ENCODE peak calls at places on chromosomes 3 and 15, in nine cellular contexts. One of them, this sample, is unnamed.

GRCh38 chr15:41827290-41827879 is 507 bp upstream of the JMJD7 start:
- DNase-seq in kidney: no peak
- DNase-seq in adrenal gland: peak; percentile 23
- DNase-seq in left lung: no peak
- DNase-seq in HCT116: no peak
- DNase-seq in astrocyte: no peak
- DNase-seq in iPS DF 6.9: no peak
- DNase-seq in naive thymus-derived CD4-positive, alpha-beta T cell: no peak
- DNase-seq in esophagus squamous epithelium: no peak
- DNase-seq in this sample: no peak

GRCh38 chr3:135239485-135239884 is 444.4 kb downstream of the EPHB1 start:
- DNase-seq in kidney: no peak
- DNase-seq in adrenal gland: no peak
- DNase-seq in left lung: no peak
- DNase-seq in HCT116: no peak
- DNase-seq in astrocyte: no peak
- DNase-seq in iPS DF 6.9: no peak
- DNase-seq in naive thymus-derived CD4-positive, alpha-beta T cell: no peak
- DNase-seq in esophagus squamous epithelium: no peak
- DNase-seq in this sample: no peak

GRCh38 chr3:115800489-115801080 is 177.3 kb downstream of the GAP43 start:
- DNase-seq in kidney: no peak
- DNase-seq in adrenal gland: peak; percentile 20
- DNase-seq in left lung: no peak
- DNase-seq in HCT116: no peak
- DNase-seq in astrocyte: peak; percentile 82
- DNase-seq in iPS DF 6.9: no peak
- DNase-seq in naive thymus-derived CD4-positive, alpha-beta T cell: no peak
- DNase-seq in esophagus squamous epithelium: no peak
- DNase-seq in this sample: no peak

GRCh38 chr15:32747886-32748285 is 30.1 kb downstream of the GREM1 start:
- DNase-seq in kidney: no peak
- DNase-seq in adrenal gland: no peak
- DNase-seq in left lung: no peak
- DNase-seq in HCT116: no peak
- DNase-seq in astrocyte: peak; percentile 44
- DNase-seq in iPS DF 6.9: no peak
- DNase-seq in naive thymus-derived CD4-positive, alpha-beta T cell: no peak
- DNase-seq in esophagus squamous epithelium: no peak
- DNase-seq in this sample: no peak

GRCh38 chr3:159817136-159817535 is 171.5 kb upstream of the IL12A start:
- DNase-seq in kidney: no peak
- DNase-seq in adrenal gland: no peak
- DNase-seq in left lung: no peak
- DNase-seq in HCT116: no peak
- DNase-seq in astrocyte: no peak
- DNase-seq in iPS DF 6.9: no peak
- DNase-seq in naive thymus-derived CD4-positive, alpha-beta T cell: no peak
- DNase-seq in esophagus squamous epithelium: no peak
- DNase-seq in this sample: no peak

GRCh38 chr3:130925628-130926027 is 31.7 kb downstream of the ATP2C1 start:
- DNase-seq in kidney: no peak
- DNase-seq in adrenal gland: no peak
- DNase-seq in left lung: no peak
- DNase-seq in HCT116: no peak
- DNase-seq in astrocyte: no peak
- DNase-seq in iPS DF 6.9: no peak
- DNase-seq in naive thymus-derived CD4-positive, alpha-beta T cell: no peak
- DNase-seq in esophagus squamous epithelium: no peak
- DNase-seq in this sample: no peak

GRCh38 chr3:50603261-50604109 is 8.1 kb downstream of the CISH start:
- DNase-seq in kidney: no peak
- DNase-seq in adrenal gland: no peak
- DNase-seq in left lung: no peak
- DNase-seq in HCT116: no peak
- DNase-seq in astrocyte: no peak
- DNase-seq in iPS DF 6.9: no peak
- DNase-seq in naive thymus-derived CD4-positive, alpha-beta T cell: no peak
- DNase-seq in esophagus squamous epithelium: no peak
- DNase-seq in this sample: peak; percentile 18

GRCh38 chr3:124700880-124701684 is 29.2 kb upstream of the UMPS start:
- DNase-seq in kidney: no peak
- DNase-seq in adrenal gland: peak; percentile 26
- DNase-seq in left lung: no peak
- DNase-seq in HCT116: no peak
- DNase-seq in astrocyte: peak; percentile 47
- DNase-seq in iPS DF 6.9: no peak
- DNase-seq in naive thymus-derived CD4-positive, alpha-beta T cell: no peak
- DNase-seq in esophagus squamous epithelium: no peak
- DNase-seq in this sample: no peak

GRCh38 chr3:71119171-71119570 is 464.4 kb downstream of the FOXP1 start:
- DNase-seq in kidney: no peak
- DNase-seq in adrenal gland: no peak
- DNase-seq in left lung: no peak
- DNase-seq in HCT116: no peak
- DNase-seq in astrocyte: peak; percentile 38
- DNase-seq in iPS DF 6.9: no peak
- DNase-seq in naive thymus-derived CD4-positive, alpha-beta T cell: no peak
- DNase-seq in esophagus squamous epithelium: no peak
- DNase-seq in this sample: no peak

GRCh38 chr15:82679626-82680199 is 30.0 kb downstream of the AP3B2 start:
- DNase-seq in kidney: no peak
- DNase-seq in adrenal gland: no peak
- DNase-seq in left lung: no peak
- DNase-seq in HCT116: no peak
- DNase-seq in astrocyte: no peak
- DNase-seq in iPS DF 6.9: no peak
- DNase-seq in naive thymus-derived CD4-positive, alpha-beta T cell: no peak
- DNase-seq in esophagus squamous epithelium: no peak
- DNase-seq in this sample: no peak

GRCh38 chr3:177196473-177197040 is 725 bp downstream of the TBL1XR1 start:
- DNase-seq in kidney: no peak
- DNase-seq in adrenal gland: peak; percentile 29
- DNase-seq in left lung: no peak
- DNase-seq in HCT116: no peak
- DNase-seq in astrocyte: no peak
- DNase-seq in iPS DF 6.9: no peak
- DNase-seq in naive thymus-derived CD4-positive, alpha-beta T cell: peak; percentile 67
- DNase-seq in esophagus squamous epithelium: peak; percentile 15
- DNase-seq in this sample: no peak

GRCh38 chr3:177197934-177198484 is 727 bp upstream of the TBL1XR1 start:
- DNase-seq in kidney: no peak
- DNase-seq in adrenal gland: no peak
- DNase-seq in left lung: no peak
- DNase-seq in HCT116: no peak
- DNase-seq in astrocyte: no peak
- DNase-seq in iPS DF 6.9: no peak
- DNase-seq in naive thymus-derived CD4-positive, alpha-beta T cell: peak; percentile 43
- DNase-seq in esophagus squamous epithelium: no peak
- DNase-seq in this sample: no peak

GRCh38 chr3:177195941-177196472 is 1.3 kb downstream of the TBL1XR1 start:
- DNase-seq in kidney: no peak
- DNase-seq in adrenal gland: no peak
- DNase-seq in left lung: no peak
- DNase-seq in HCT116: no peak
- DNase-seq in astrocyte: no peak
- DNase-seq in iPS DF 6.9: no peak
- DNase-seq in naive thymus-derived CD4-positive, alpha-beta T cell: peak; percentile 65
- DNase-seq in esophagus squamous epithelium: no peak
- DNase-seq in this sample: no peak

GRCh38 chr3:177195242-177195940 is 1.9 kb downstream of the TBL1XR1 start:
- DNase-seq in kidney: no peak
- DNase-seq in adrenal gland: no peak
- DNase-seq in left lung: no peak
- DNase-seq in HCT116: no peak
- DNase-seq in astrocyte: no peak
- DNase-seq in iPS DF 6.9: no peak
- DNase-seq in naive thymus-derived CD4-positive, alpha-beta T cell: no peak
- DNase-seq in esophagus squamous epithelium: no peak
- DNase-seq in this sample: no peak

DNA sequence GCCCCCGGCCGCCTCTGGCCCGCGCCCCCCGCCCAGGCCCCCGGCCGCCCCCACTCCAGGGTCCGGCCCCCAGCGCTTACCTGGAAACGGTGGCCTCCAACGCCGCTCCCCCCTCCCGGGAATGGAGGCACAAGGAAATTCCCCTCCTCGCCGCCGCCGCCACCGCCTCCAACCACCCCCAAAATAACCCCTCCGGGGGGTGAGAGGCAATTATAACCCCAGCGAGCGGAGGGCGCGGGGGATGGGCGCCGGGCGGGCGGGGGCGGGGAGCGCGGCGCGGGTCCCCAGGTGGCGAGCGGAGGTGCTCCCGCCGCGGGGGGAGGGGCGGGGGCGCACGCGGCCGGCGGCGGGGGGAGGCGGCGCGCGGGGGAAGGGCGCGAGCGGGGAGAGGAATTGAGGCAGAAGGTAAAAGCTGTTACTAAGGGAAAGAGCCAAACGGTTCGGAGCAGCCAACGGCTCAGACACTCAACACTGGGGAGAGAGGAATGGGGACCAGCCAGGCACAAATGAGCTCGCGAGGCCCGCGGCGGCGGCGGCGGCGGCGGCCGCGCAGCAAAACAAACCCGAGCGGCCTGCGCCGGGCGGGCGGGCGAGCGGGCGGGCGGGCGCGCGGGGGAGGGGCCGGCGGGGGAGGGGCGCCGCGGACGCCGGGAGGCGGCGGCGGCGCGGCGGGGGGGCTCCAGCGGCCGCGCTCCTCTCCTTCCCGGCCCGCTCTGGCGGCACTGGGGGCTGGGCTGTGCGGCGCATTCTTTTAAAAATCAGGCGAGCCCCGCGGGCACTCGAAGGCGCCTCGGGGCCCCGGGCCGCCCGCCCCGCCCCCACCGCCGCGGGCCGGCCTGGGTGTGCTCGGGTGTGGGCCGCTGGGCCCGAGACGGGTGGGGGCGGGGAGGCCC is at the start of gene TBL1XR1:
- DNase-seq in kidney: peak; percentile 96
- DNase-seq in adrenal gland: peak; percentile 93
- DNase-seq in left lung: peak; percentile 92
- DNase-seq in HCT116: peak; percentile 82
- DNase-seq in astrocyte: peak; percentile 90
- DNase-seq in iPS DF 6.9: peak; percentile 48
- DNase-seq in naive thymus-derived CD4-positive, alpha-beta T cell: peak; percentile 92
- DNase-seq in esophagus squamous epithelium: peak; percentile 51
- DNase-seq in this sample: peak; percentile 96
- H3K27ac ChIP-seq in kidney: peak within 1 kb of the TSS; percentile 97
- H3K27ac ChIP-seq in adrenal gland: peak within 1 kb of the TSS; percentile 94
- H3K27ac ChIP-seq in left lung: peak within 1 kb of the TSS; percentile 96
- H3K27ac ChIP-seq in HCT116: peak within 1 kb of the TSS; percentile 86
- H3K27ac ChIP-seq in astrocyte: peak within 1 kb of the TSS; percentile 95
- H3K27ac ChIP-seq in iPS DF 6.9: peak within 1 kb of the TSS; percentile 23
- H3K27ac ChIP-seq in naive thymus-derived CD4-positive, alpha-beta T cell: peak within 1 kb of the TSS; percentile 94
- H3K27ac ChIP-seq in esophagus squamous epithelium: peak within 1 kb of the TSS; percentile 100
- H3K27ac ChIP-seq in this sample: peak within 1 kb of the TSS; percentile 99

GRCh38 chr3:113628788-113629187 is 67.7 kb downstream of the USF3 start:
- DNase-seq in kidney: no peak
- DNase-seq in adrenal gland: no peak
- DNase-seq in left lung: no peak
- DNase-seq in HCT116: no peak
- DNase-seq in astrocyte: no peak
- DNase-seq in iPS DF 6.9: no peak
- DNase-seq in naive thymus-derived CD4-positive, alpha-beta T cell: no peak
- DNase-seq in esophagus squamous epithelium: no peak
- DNase-seq in this sample: no peak

GRCh38 chr3:113631573-113631972 is 64.9 kb downstream of the USF3 start:
- DNase-seq in kidney: no peak
- DNase-seq in adrenal gland: no peak
- DNase-seq in left lung: no peak
- DNase-seq in HCT116: no peak
- DNase-seq in astrocyte: no peak
- DNase-seq in iPS DF 6.9: no peak
- DNase-seq in naive thymus-derived CD4-positive, alpha-beta T cell: no peak
- DNase-seq in esophagus squamous epithelium: no peak
- DNase-seq in this sample: no peak

GRCh38 chr3:113631143-113631542 is 65.3 kb downstream of the USF3 start:
- DNase-seq in kidney: no peak
- DNase-seq in adrenal gland: no peak
- DNase-seq in left lung: no peak
- DNase-seq in HCT116: no peak
- DNase-seq in astrocyte: no peak
- DNase-seq in iPS DF 6.9: no peak
- DNase-seq in naive thymus-derived CD4-positive, alpha-beta T cell: no peak
- DNase-seq in esophagus squamous epithelium: no peak
- DNase-seq in this sample: no peak

GRCh38 chr3:113628316-113628715 is 68.1 kb downstream of the USF3 start:
- DNase-seq in kidney: no peak
- DNase-seq in adrenal gland: no peak
- DNase-seq in left lung: no peak
- DNase-seq in HCT116: no peak
- DNase-seq in astrocyte: no peak
- DNase-seq in iPS DF 6.9: no peak
- DNase-seq in naive thymus-derived CD4-positive, alpha-beta T cell: no peak
- DNase-seq in esophagus squamous epithelium: no peak
- DNase-seq in this sample: no peak

DNA sequence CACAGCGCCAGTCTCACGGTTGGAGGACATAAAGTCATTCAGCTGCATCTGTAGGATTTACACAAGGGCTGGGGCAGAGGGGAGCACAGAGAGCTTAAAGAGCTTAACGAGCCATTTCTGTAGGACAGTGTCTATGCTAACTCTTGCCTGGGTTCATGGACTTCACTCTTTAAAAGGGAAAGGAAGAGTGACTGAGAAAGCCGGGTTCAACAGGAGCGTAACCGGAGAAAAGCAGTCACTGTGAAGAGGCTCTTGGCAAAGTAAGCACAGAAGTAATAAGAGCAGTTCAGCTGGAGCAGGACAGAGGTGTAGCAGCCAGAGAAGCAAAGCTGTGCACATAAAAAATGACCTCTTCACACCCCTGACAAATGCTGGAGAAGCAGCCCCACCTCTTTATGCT is 66.5 kb downstream of the USF3 start:
- DNase-seq in kidney: no peak
- DNase-seq in adrenal gland: no peak
- DNase-seq in left lung: no peak
- DNase-seq in HCT116: no peak
- DNase-seq in astrocyte: no peak
- DNase-seq in iPS DF 6.9: no peak
- DNase-seq in naive thymus-derived CD4-positive, alpha-beta T cell: no peak
- DNase-seq in esophagus squamous epithelium: no peak
- DNase-seq in this sample: no peak
- H3K4me3 ChIP-seq in kidney: peak overlapping the region; percentile 36
- H3K4me3 ChIP-seq in adrenal gland: no peak overlapping the region
- H3K4me3 ChIP-seq in left lung: no peak overlapping the region
- H3K4me3 ChIP-seq in HCT116: no peak overlapping the region
- H3K4me3 ChIP-seq in astrocyte: no peak overlapping the region
- H3K4me3 ChIP-seq in iPS DF 6.9: no peak overlapping the region
- H3K4me3 ChIP-seq in naive thymus-derived CD4-positive, alpha-beta T cell: no peak overlapping the region
- H3K4me3 ChIP-seq in esophagus squamous epithelium: no peak overlapping the region
- H3K4me3 ChIP-seq in this sample: peak overlapping the region; percentile 26

GRCh38 chr3:58408906-58409305 is 24.7 kb downstream of the PDHB start:
- DNase-seq in kidney: no peak
- DNase-seq in adrenal gland: no peak
- DNase-seq in left lung: no peak
- DNase-seq in HCT116: no peak
- DNase-seq in astrocyte: no peak
- DNase-seq in iPS DF 6.9: no peak
- DNase-seq in naive thymus-derived CD4-positive, alpha-beta T cell: no peak
- DNase-seq in esophagus squamous epithelium: no peak
- DNase-seq in this sample: no peak
- H3K27ac ChIP-seq in kidney: no peak overlapping the region
- H3K27ac ChIP-seq in adrenal gland: no peak overlapping the region
- H3K27ac ChIP-seq in left lung: no peak overlapping the region
- H3K27ac ChIP-seq in HCT116: no peak overlapping the region
- H3K27ac ChIP-seq in astrocyte: no peak overlapping the region
- H3K27ac ChIP-seq in iPS DF 6.9: no peak overlapping the region
- H3K27ac ChIP-seq in naive thymus-derived CD4-positive, alpha-beta T cell: no peak overlapping the region
- H3K27ac ChIP-seq in esophagus squamous epithelium: no peak overlapping the region
- H3K27ac ChIP-seq in this sample: no peak overlapping the region

GRCh38 chr3:138389841-138390581 is 41.6 kb downstream of the MRAS start:
- DNase-seq in kidney: no peak
- DNase-seq in adrenal gland: peak; percentile 89
- DNase-seq in left lung: no peak
- DNase-seq in HCT116: peak; percentile 76
- DNase-seq in astrocyte: peak; percentile 98
- DNase-seq in iPS DF 6.9: no peak
- DNase-seq in naive thymus-derived CD4-positive, alpha-beta T cell: no peak
- DNase-seq in esophagus squamous epithelium: no peak
- DNase-seq in this sample: no peak
- H3K4me3 ChIP-seq in kidney: no peak overlapping the region
- H3K4me3 ChIP-seq in adrenal gland: no peak overlapping the region
- H3K4me3 ChIP-seq in left lung: no peak overlapping the region
- H3K4me3 ChIP-seq in HCT116: no peak overlapping the region
- H3K4me3 ChIP-seq in astrocyte: peak overlapping the region; percentile 12
- H3K4me3 ChIP-seq in iPS DF 6.9: no peak overlapping the region
- H3K4me3 ChIP-seq in naive thymus-derived CD4-positive, alpha-beta T cell: no peak overlapping the region
- H3K4me3 ChIP-seq in esophagus squamous epithelium: no peak overlapping the region
- H3K4me3 ChIP-seq in this sample: no peak overlapping the region